ENCODE peak calls at places on chromosomes 1 and 21, in four cellular contexts. U is Right ventricle myocardium superior, C is heart left ventricle, F is NCI-H460. O is an unnamed sample.

GRCh38 chr1:164625004-164625617 is 66.1 kb downstream of the PBX1 start:
- DNase-seq in U (no peak), C (no peak), F (no peak), O (no peak)

GRCh38 chr1:219810451-219810850 is 117.9 kb downstream of the SLC30A10 start:
- DNase-seq in U (no peak), C (no peak), F (no peak), O (no peak)

GRCh38 chr1:226444901-226445300 is 37.0 kb upstream of the PARP1 start:
- DNase-seq in U (no peak), C (no peak), F (no peak), O (no peak)

GRCh38 chr1:230109871-230110667 is 43.0 kb downstream of the GALNT2 start:
- DNase-seq in U (no peak), C (no peak), F (no peak), O (no peak)

GRCh38 chr1:5781079-5781478 is 211.1 kb downstream of the NPHP4 start:
- DNase-seq in U (no peak), C (no peak), F (no peak), O (no peak)

GRCh38 chr1:47903723-47904122 is 93.5 kb downstream of the TRABD2B start:
- DNase-seq in U (no peak), C (no peak), F (no peak), O (no peak)

GRCh38 chr1:44985747-44986359 is 542 bp downstream of the EIF2B3 start:
- DNase-seq in U (no peak), C (no peak), F (no peak), O (no peak)

GRCh38 chr1:236063919-236064673 is 794 bp downstream of the NID1 start:
- DNase-seq in U (peak), C (peak), F (no peak), O (no peak)

GRCh38 chr1:205064741-205065316 is 19.4 kb downstream of the TMEM81 start:
- DNase-seq in U (no peak), C (no peak), F (no peak), O (no peak)

GRCh38 chr1:214476958-214477870 is 74.2 kb downstream of the PTPN14 start:
- DNase-seq in U (no peak), C (no peak), F (no peak), O (no peak)

GRCh38 chr1:93552751-93553455 is 105.0 kb downstream of the FNBP1L start:
- DNase-seq in U (peak), C (no peak), F (peak), O (peak)

GRCh38 chr1:12461764-12462163 is 156.2 kb downstream of the DHRS3 start:
- DNase-seq in U (no peak), C (no peak), F (no peak), O (no peak)

GRCh38 chr1:206808615-206809014 is 36.3 kb upstream of the IL10 start:
- DNase-seq in U (no peak), C (no peak), F (no peak), O (no peak)

GRCh38 chr1:9684806-9685205 is 33.3 kb downstream of the PIK3CD start:
- DNase-seq in U (no peak), C (no peak), F (no peak), O (no peak)

GRCh38 chr1:27832762-27833161 is 2.2 kb downstream of the PPP1R8 start:
- DNase-seq in U (no peak), C (no peak), F (no peak), O (no peak)

GRCh38 chr1:15344800-15345710 is 64.6 kb upstream of the EFHD2 start:
- DNase-seq in U (no peak), C (no peak), F (no peak), O (no peak)

GRCh38 chr1:94036721-94037120 is 84.2 kb downstream of the ABCA4 start:
- DNase-seq in U (no peak), C (no peak), F (no peak), O (no peak)

GRCh38 chr1:242208021-242208420 is 209.1 kb upstream of the MAP1LC3C start:
- DNase-seq in U (no peak), C (no peak), F (no peak), O (no peak)

GRCh38 chr1:220879090-220879508 is at the start of gene HLX:
- DNase-seq in U (peak), C (peak), F (peak), O (peak)

GRCh38 chr1:222618001-222618879 is at the start of gene MIA3:
- DNase-seq in U (peak), C (peak), F (peak), O (no peak)

GRCh38 chr1:26302733-26303405 is 3.6 kb downstream of the UBXN11 start:
- DNase-seq in U (no peak), C (peak), F (no peak), O (no peak)

GRCh38 chr1:45913183-45913924 is 109.9 kb downstream of the MAST2 start:
- DNase-seq in U (peak), C (peak), F (peak), O (no peak)

GRCh38 chr1:93016171-93016570 is 54.9 kb upstream of the DIPK1A start:
- DNase-seq in U (no peak), C (no peak), F (no peak), O (no peak)

GRCh38 chr1:93446837-93447451 is 974 bp upstream of the FNBP1L start:
- DNase-seq in U (no peak), C (peak), F (no peak), O (no peak)

GRCh38 chr1:48039088-48040049 is 42.2 kb upstream of the TRABD2B start:
- DNase-seq in U (no peak), C (peak), F (no peak), O (no peak)

GRCh38 chr1:109341944-109342925 is 35.4 kb upstream of the MYBPHL start:
- DNase-seq in U (no peak), C (peak), F (no peak), O (no peak)

GRCh38 chr1:45035631-45036301 is 23.7 kb downstream of the UROD start:
- DNase-seq in U (no peak), C (no peak), F (no peak), O (no peak)

GRCh38 chr1:28104866-28105467 is 16.6 kb upstream of the EYA3 start:
- DNase-seq in U (no peak), C (peak), F (peak), O (peak)

GRCh38 chr1:31374511-31375196 is 1.8 kb upstream of the FABP3 start:
- DNase-seq in U (peak), C (peak), F (no peak), O (no peak)

GRCh38 chr1:151547119-151547899 is 7.2 kb downstream of the TUFT1 start:
- DNase-seq in U (peak), C (peak), F (peak), O (peak)

GRCh38 chr1:39258146-39258924 is 53.8 kb downstream of the MACF1 start:
- DNase-seq in U (peak), C (peak), F (peak), O (peak)

GRCh38 chr1:114008352-114009041 is 29.2 kb downstream of the OLFML3 start:
- DNase-seq in U (no peak), C (no peak), F (no peak), O (no peak)

GRCh38 chr21:17527240-17527639 is 14.4 kb downstream of the CXADR start:
- DNase-seq in U (no peak), C (no peak), F (no peak), O (no peak)

GRCh38 chr1:42279055-42279454 is 56.0 kb downstream of the FOXJ3 start:
- DNase-seq in U (no peak), C (no peak), F (no peak), O (no peak)

GRCh38 chr1:162485236-162485635 is 12.4 kb upstream of the UHMK1 start:
- DNase-seq in U (no peak), C (no peak), F (no peak), O (no peak)

GRCh38 chr1:245155186-245156040 is 628 bp downstream of the KIF26B start:
- DNase-seq in U (no peak), C (no peak), F (no peak), O (no peak)

GRCh38 chr1:67880056-67880601 is 46.9 kb upstream of the GNG12 start:
- DNase-seq in U (no peak), C (no peak), F (no peak), O (no peak)

GRCh38 chr1:2368053-2368744 is 23.2 kb downstream of the MORN1 start:
- DNase-seq in U (peak), C (no peak), F (no peak), O (no peak)

GRCh38 chr21:38268859-38269566 is 12.2 kb downstream of the KCNJ15 start:
- DNase-seq in U (no peak), C (no peak), F (no peak), O (no peak)

GRCh38 chr1:67346982-67347381 is 39.3 kb downstream of the IL12RB2 start:
- DNase-seq in U (no peak), C (no peak), F (no peak), O (no peak)

O was measured in HCT116.